ENCODE peak calls at places on chromosomes 11 and 22, in four cellular contexts. R, N, G and T are unnamed samples.

GRCh38 chr22:20563464-20563906 is 56.1 kb downstream of the MED15 start:
- DNase-seq in R (no peak), N (no peak), G (no peak), T (no peak)

GRCh38 chr22:41826430-41827383 is 6.2 kb upstream of the SREBF2 start:
- DNase-seq in R (no peak), N (no peak), G (no peak), T (no peak)

GRCh38 chr22:41780714-41781507 is 19.6 kb upstream of the CCDC134 start:
- DNase-seq in N (peak), R (peak), G (no peak), T (no peak)

GRCh38 chr11:11510939-11511338 is 110.9 kb downstream of the GALNT18 start:
- DNase-seq in G (no peak), N (no peak), R (no peak), T (peak)

GRCh38 chr22:37489994-37490393 is 3.8 kb upstream of the MFNG start:
- DNase-seq in N (no peak), R (no peak), G (no peak), T (peak)

GRCh38 chr11:116638463-116638862 is 134.3 kb downstream of the BUD13 start:
- DNase-seq in R (no peak), G (no peak), N (no peak), T (peak)

GRCh38 chr22:48698618-48699017 is 1129.1 kb downstream of the BRD1 start:
- DNase-seq in R (no peak), N (no peak), G (no peak), T (no peak)

GRCh38 chr11:37972691-37973090 is 1374.7 kb upstream of the RAG2 start:
- DNase-seq in G (no peak), R (no peak), N (no peak), T (no peak)

GRCh38 chr11:115884800-115885445 is 380.7 kb upstream of the CADM1 start:
- DNase-seq in N (no peak), R (no peak), G (no peak), T (no peak)

GRCh38 chr11:70508231-70508480 is 109.8 kb downstream of the CTTN start:
- DNase-seq in G (no peak), N (no peak), R (no peak), T (no peak)

GRCh38 chr22:17773606-17774205 is 563 bp downstream of the BID start:
- DNase-seq in R (peak), N (peak), G (peak), T (peak)

GRCh38 chr22:44646668-44647067 is 55.3 kb upstream of the PRR5 start:
- DNase-seq in G (no peak), N (no peak), R (no peak), T (no peak)

GRCh38 chr11:67289226-67289650 is at the start of gene ANKRD13D:
- DNase-seq in R (no peak), N (no peak), G (peak), T (no peak)

GRCh38 chr11:86919557-86920210 is 35.5 kb downstream of the FZD4 start:
- DNase-seq in G (peak), N (no peak), R (peak), T (no peak)

GRCh38 chr22:33879796-33880195 is 40.5 kb downstream of the LARGE1 start:
- DNase-seq in G (no peak), N (no peak), R (no peak), T (no peak)

GRCh38 chr11:17369685-17370243 is 18.2 kb downstream of the NCR3LG1 start:
- DNase-seq in G (no peak), N (no peak), R (no peak), T (no peak)

GRCh38 chr22:20116376-20116950 is 559 bp downstream of the RANBP1 start:
- DNase-seq in N (no peak), G (no peak), R (no peak), T (no peak)

GRCh38 chr11:93017821-93018690 is 48.6 kb downstream of the MTNR1B start:
- DNase-seq in N (no peak), G (peak), R (no peak), T (no peak)

GRCh38 chr11:77377734-77378133 is 76.2 kb upstream of the GDPD4 start:
- DNase-seq in R (no peak), N (no peak), G (no peak), T (no peak)

GRCh38 chr11:126631399-126631798 is 275.9 kb downstream of the ST3GAL4 start:
- DNase-seq in R (no peak), G (no peak), N (no peak), T (no peak)

GRCh38 chr11:125777309-125777708 is 1.3 kb downstream of the PATE2 start:
- DNase-seq in R (no peak), G (no peak), N (no peak), T (no peak)

GRCh38 chr11:62132188-62132587 is 8.4 kb downstream of the INCENP start:
- DNase-seq in G (no peak), N (no peak), R (no peak), T (no peak)

GRCh38 chr11:76069061-76069460 is 137.2 kb downstream of the WNT11 start:
- DNase-seq in R (no peak), N (no peak), G (no peak), T (no peak)

GRCh38 chr11:1564535-1565172 is 7.4 kb downstream of the DUSP8 start:
- DNase-seq in R (peak), N (no peak), G (peak), T (no peak)

GRCh38 chr11:14905104-14906033 is 13.3 kb upstream of the CYP2R1 start:
- DNase-seq in G (peak), R (peak), N (peak), T (no peak)

GRCh38 chr11:107623183-107623582 is 32.2 kb downstream of the ELMOD1 start:
- DNase-seq in R (no peak), G (no peak), N (no peak), T (no peak)

GRCh38 chr11:6320411-6321207 is at the start of gene CAVIN3:
- DNase-seq in R (no peak), N (no peak), G (peak), T (no peak)

GRCh38 chr22:19175602-19176174 is 2.8 kb downstream of the SLC25A1 start:
- DNase-seq in N (no peak), R (no peak), G (no peak), T (no peak)

GRCh38 chr11:94792453-94792852 is 24.3 kb downstream of the AMOTL1 start:
- DNase-seq in G (no peak), N (no peak), R (no peak), T (no peak)

GRCh38 chr11:124899376-124900145 is 1.9 kb upstream of the ROBO4 start:
- DNase-seq in R (no peak), G (no peak), N (no peak), T (no peak)

GRCh38 chr11:116960916-116961315 is 123.5 kb upstream of the APOA1 start:
- DNase-seq in N (no peak), G (peak), R (no peak), T (no peak)

GRCh38 chr22:45612940-45613339 is 58.7 kb upstream of the ATXN10 start:
- DNase-seq in G (no peak), R (no peak), N (no peak), T (no peak)